ENCODE peak calls at places on chromosomes 4 and X, in four cellular contexts. Z is iPS DF 6.9, S is AG04450, D is NCI-H1092 treated with DMSO at 0.1 percent for 48 hours. U is an unnamed sample.

GRCh38 chr4:125004676-125005075 is 292.1 kb upstream of the ANKRD50 start:
- DNase-seq in D (no peak), S (no peak), Z (no peak), U (no peak)

GRCh38 chrX:132382068-132382467 is 106.8 kb downstream of the MBNL3 start:
- DNase-seq in S (no peak), D (no peak), Z (no peak), U (no peak)

GRCh38 chr4:88528861-88529260 is 5.3 kb upstream of the PYURF start:
- DNase-seq in S (no peak), Z (no peak), D (no peak), U (no peak)

GRCh38 chr4:101791189-101791572 is 651 bp downstream of the BANK1 start:
- DNase-seq in D (no peak), Z (no peak), S (no peak), U (no peak)

GRCh38 chr4:153148796-153149195 is 55.4 kb upstream of the TRIM2 start:
- DNase-seq in D (no peak), S (no peak), Z (no peak), U (no peak)

GRCh38 chr4:72112514-72113156 is 80.8 kb downstream of the NPFFR2 start:
- DNase-seq in S (peak), Z (no peak), D (no peak), U (no peak)

GRCh38 chr4:107896158-107896645 is 35.1 kb upstream of the CYP2U1 start:
- DNase-seq in Z (no peak), D (no peak), S (peak), U (no peak)

GRCh38 chr4:145061325-145061920 is 36.6 kb downstream of the ANAPC10 start:
- DNase-seq in S (peak), Z (no peak), D (peak), U (no peak)

GRCh38 chr4:56757821-56758400 is 63.6 kb downstream of the SPINK2 start:
- DNase-seq in Z (peak), D (no peak), S (peak), U (no peak)

GRCh38 chr4:106495498-106495897 is 126.9 kb upstream of the GIMD1 start:
- DNase-seq in D (no peak), S (no peak), Z (no peak), U (no peak)

GRCh38 chr4:8362483-8362882 is 78.0 kb downstream of the ACOX3 start:
- DNase-seq in D (no peak), Z (no peak), S (no peak), U (peak)

GRCh38 chr4:92254767-92255442 is 48.9 kb upstream of the GRID2 start:
- DNase-seq in S (no peak), D (no peak), Z (peak), U (no peak)

GRCh38 chrX:121407627-121408026 is 360.2 kb downstream of the GLUD2 start:
- DNase-seq in S (no peak), D (no peak), Z (no peak), U (no peak)

GRCh38 chr4:155972098-155972497 is 18.4 kb upstream of the CTSO start:
- DNase-seq in S (no peak), Z (no peak), D (no peak), U (no peak)

GRCh38 chr4:56995525-56995924 is 16.8 kb downstream of the POLR2B start:
- DNase-seq in Z (no peak), S (peak), D (peak), U (no peak)

GRCh38 chr4:186297013-186297645 is 31.1 kb downstream of the F11 start:
- DNase-seq in D (peak), Z (peak), S (peak), U (no peak)

GRCh38 chrX:110286126-110286525 is 31.8 kb downstream of the AMMECR1 start:
- DNase-seq in Z (no peak), S (peak), D (no peak), U (no peak)

GRCh38 chr4:26753642-26754041 is 107.0 kb upstream of the STIM2 start:
- DNase-seq in S (peak), D (no peak), Z (no peak), U (no peak)

GRCh38 chrX:9374537-9374936 is 90.3 kb upstream of the TBL1X start:
- DNase-seq in S (no peak), D (no peak), Z (no peak), U (no peak)

GRCh38 chr4:62408467-62408866 is 1208.3 kb downstream of the ADGRL3 start:
- DNase-seq in S (no peak), Z (no peak), D (no peak), U (no peak)

GRCh38 chr4:86005998-86006397 is 353.9 kb downstream of the MAPK10 start:
- DNase-seq in D (no peak), Z (no peak), S (no peak), U (no peak)

GRCh38 chr4:73711989-73712388 is 28.4 kb upstream of the CXCL8 start:
- DNase-seq in D (no peak), Z (no peak), S (no peak), U (no peak)

GRCh38 chr4:17780461-17781071 is 855 bp downstream of the FAM184B start:
- DNase-seq in Z (no peak), D (peak), S (no peak), U (no peak)

GRCh38 chr4:98573791-98574190 is 84.6 kb downstream of the TSPAN5 start:
- DNase-seq in D (no peak), Z (no peak), S (no peak), U (no peak)

GRCh38 chr4:114178392-114178791 is 198.9 kb upstream of the ARSJ start:
- DNase-seq in Z (no peak), D (no peak), S (no peak), U (no peak)

GRCh38 chr4:99504804-99505502 is 5.9 kb upstream of the C4orf17 start:
- DNase-seq in D (no peak), Z (no peak), S (no peak), U (no peak)

GRCh38 chrX:29297171-29297800 is 710.0 kb downstream of the IL1RAPL1 start:
- DNase-seq in Z (no peak), S (no peak), D (no peak), U (no peak)

GRCh38 chrX:101415180-101416130 is 7.4 kb downstream of the HNRNPH2 start:
- DNase-seq in Z (no peak), D (peak), S (peak), U (no peak)

GRCh38 chr4:108336076-108336475 is 167.3 kb upstream of the LEF1 start:
- DNase-seq in S (no peak), D (no peak), Z (no peak), U (no peak)

GRCh38 chr4:122731676-122732075 is 828 bp upstream of the BBS12 start:
- DNase-seq in Z (no peak), D (no peak), S (no peak), U (no peak)

GRCh38 chr4:53633608-53634007 is 42.3 kb upstream of the LNX1 start:
- DNase-seq in S (no peak), Z (no peak), D (no peak), U (no peak)

GRCh38 chr4:5374994-5375393 is 323.7 kb downstream of the STK32B start:
- DNase-seq in S (no peak), D (no peak), Z (no peak), U (peak)

GRCh38 chr4:101400096-101400495 is 52.8 kb upstream of the PPP3CA start:
- DNase-seq in Z (no peak), D (no peak), S (no peak), U (no peak)